ENCODE peak calls at places on chromosomes 4 and X, in eight cellular contexts. Q, D, O, J, V, N, E and M are unnamed samples.

GRCh38 chrX:137549073-137549472 is 16.9 kb upstream of the ZIC3 start:
- DNase-seq in E (no peak), N (no peak), V (no peak), Q (no peak), J (no peak), D (no peak), O (no peak), M (no peak)

GRCh38 chr4:41214158-41215146 is at the start of gene APBB2:
- DNase-seq in N (peak), Q (peak), V (peak), O (peak), D (peak), E (peak), J (peak), M (peak)

GRCh38 chrX:19875051-19875432 is 12.4 kb downstream of the SH3KBP1 start:
- DNase-seq in O (no peak), D (no peak), V (no peak), E (no peak), N (no peak), Q (no peak), J (no peak), M (no peak)

GRCh38 chr4:124907881-124908280 is 195.3 kb upstream of the ANKRD50 start:
- DNase-seq in N (no peak), V (no peak), Q (no peak), J (no peak), D (no peak), E (no peak), O (no peak), M (no peak)

GRCh38 chrX:132636080-132636479 is 147.2 kb upstream of the MBNL3 start:
- DNase-seq in D (no peak), E (no peak), O (no peak), V (no peak), J (no peak), N (no peak), Q (no peak), M (no peak)

GRCh38 chrX:12403474-12404082 is 265.3 kb downstream of the FRMPD4 start:
- DNase-seq in N (no peak), E (no peak), Q (no peak), O (no peak), V (no peak), D (no peak), J (no peak), M (no peak)

GRCh38 chr4:145545538-145546224 is 64.0 kb downstream of the SMAD1 start:
- DNase-seq in O (peak), N (no peak), D (no peak), J (peak), V (no peak), E (no peak), Q (no peak), M (no peak)

GRCh38 chr4:5962416-5962815 is 55.8 kb downstream of the C4orf50 start:
- DNase-seq in O (no peak), N (no peak), V (no peak), D (no peak), J (no peak), E (no peak), Q (peak), M (no peak)

GRCh38 chrX:134544614-134545255 is 84.8 kb downstream of the HPRT1 start:
- DNase-seq in Q (no peak), J (no peak), V (no peak), D (no peak), E (no peak), N (peak), O (peak), M (peak)

GRCh38 chr4:181418491-181418890 is 824.7 kb upstream of the TENM3 start:
- DNase-seq in Q (no peak), O (no peak), N (no peak), J (no peak), E (no peak), D (no peak), V (no peak), M (no peak)

GRCh38 chr4:153257966-153258365 is 53.7 kb downstream of the TRIM2 start:
- DNase-seq in Q (no peak), D (no peak), V (no peak), E (no peak), O (no peak), N (no peak), J (no peak), M (no peak)

GRCh38 chrX:115573172-115573571 is 12.2 kb downstream of the PLS3 start:
- DNase-seq in O (no peak), Q (no peak), E (no peak), N (no peak), J (no peak), D (no peak), V (no peak), M (no peak)

GRCh38 chr4:75948822-75949444 is 8.1 kb upstream of the NAAA start:
- DNase-seq in O (no peak), D (no peak), J (no peak), V (no peak), Q (no peak), N (no peak), E (no peak), M (no peak)

GRCh38 chr4:132276185-132276584 is 872.9 kb upstream of the PCDH10 start:
- DNase-seq in J (no peak), D (no peak), O (no peak), V (no peak), E (no peak), Q (peak), N (peak), M (no peak)

GRCh38 chrX:150770623-150771022 is 77.4 kb downstream of the MTMR1 start:
- DNase-seq in V (no peak), J (no peak), Q (no peak), E (no peak), O (no peak), N (no peak), D (no peak), M (no peak)

GRCh38 chrX:150897371-150898319 is 823 bp downstream of the CD99L2 start:
- DNase-seq in O (peak), D (no peak), N (peak), V (no peak), E (no peak), Q (no peak), J (peak), M (peak)

GRCh38 chr4:101008503-101008902 is 338.8 kb downstream of the PPP3CA start:
- DNase-seq in Q (no peak), V (no peak), E (no peak), O (no peak), J (no peak), N (no peak), D (no peak), M (no peak)

GRCh38 chr4:96593422-96593821 is 753.5 kb downstream of the PDHA2 start:
- DNase-seq in D (no peak), J (no peak), V (no peak), N (peak), E (no peak), O (peak), Q (no peak), M (no peak)

GRCh38 chr4:128285085-128286023 is 2.3 kb downstream of the PGRMC2 start:
- DNase-seq in D (no peak), Q (no peak), N (no peak), O (no peak), E (no peak), V (no peak), J (peak), M (no peak)

GRCh38 chrX:154019061-154019621 is 561 bp downstream of the IRAK1 start:
- DNase-seq in E (no peak), Q (no peak), D (no peak), N (no peak), V (no peak), J (no peak), O (no peak), M (peak)

GRCh38 chr4:138049350-138049749 is 192.8 kb downstream of the SLC7A11 start:
- DNase-seq in O (no peak), E (no peak), V (no peak), N (no peak), Q (no peak), J (no peak), D (no peak), M (no peak)

DNA sequence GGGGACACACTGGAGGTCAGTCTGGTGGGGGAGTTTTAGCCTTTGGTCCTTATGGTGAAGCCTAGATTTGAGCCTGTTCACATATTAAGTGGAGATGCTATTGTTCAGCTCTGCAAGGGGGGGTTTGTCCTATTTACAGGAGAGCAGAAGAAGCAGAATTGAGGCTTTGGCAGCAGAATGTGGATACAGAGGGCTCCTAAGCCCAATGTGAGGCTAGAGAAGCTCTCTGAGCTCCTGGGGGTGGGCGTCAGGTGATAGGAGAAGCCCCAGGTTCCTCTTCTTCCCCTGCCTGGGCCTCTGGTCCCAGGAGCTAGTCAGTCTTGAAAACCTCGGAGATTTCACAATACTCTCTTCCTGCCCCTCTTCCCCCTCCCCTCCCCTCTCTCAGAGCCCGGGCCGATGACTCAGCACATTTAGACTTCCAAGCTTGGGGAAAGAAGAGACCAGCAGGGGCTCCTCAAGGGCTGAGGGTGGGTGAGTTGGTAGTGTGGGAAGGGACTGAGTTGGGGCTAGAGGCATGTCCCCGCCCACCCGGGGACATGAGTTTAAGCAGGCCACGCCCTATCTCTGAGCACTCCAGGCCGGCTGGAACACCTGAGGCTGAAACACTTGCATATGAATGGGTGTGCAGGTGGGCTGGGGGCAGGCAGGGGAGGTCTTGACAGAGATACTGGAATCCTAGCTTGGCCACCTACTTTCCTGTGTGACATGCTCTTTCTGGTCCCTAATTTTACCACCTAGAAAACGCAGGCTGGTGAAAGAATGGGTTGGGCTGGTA is 3.4 kb downstream of the TFE3 start:
- DNase-seq in O (peak), Q (peak), N (peak), V (peak), J (peak), E (no peak), D (peak), M (peak)
- TF ChIP-seq CTCF in O (no peak), Q (no peak), N (no peak), V (no peak), J (no peak), E (no peak), D (no peak), M (peak)

GRCh38 chrX:125680366-125680765 is 360.7 kb downstream of the TEX13C start:
- DNase-seq in E (no peak), D (no peak), V (no peak), J (no peak), O (no peak), N (no peak), Q (no peak), M (no peak)

GRCh38 chrX:125678258-125678657 is 358.6 kb downstream of the TEX13C start:
- DNase-seq in V (no peak), J (no peak), D (no peak), O (no peak), E (no peak), N (no peak), Q (no peak), M (no peak)

GRCh38 chrX:125681058-125681457 is 361.4 kb downstream of the TEX13C start:
- DNase-seq in Q (no peak), N (no peak), J (no peak), V (no peak), O (no peak), D (no peak), E (no peak), M (no peak)

DNA sequence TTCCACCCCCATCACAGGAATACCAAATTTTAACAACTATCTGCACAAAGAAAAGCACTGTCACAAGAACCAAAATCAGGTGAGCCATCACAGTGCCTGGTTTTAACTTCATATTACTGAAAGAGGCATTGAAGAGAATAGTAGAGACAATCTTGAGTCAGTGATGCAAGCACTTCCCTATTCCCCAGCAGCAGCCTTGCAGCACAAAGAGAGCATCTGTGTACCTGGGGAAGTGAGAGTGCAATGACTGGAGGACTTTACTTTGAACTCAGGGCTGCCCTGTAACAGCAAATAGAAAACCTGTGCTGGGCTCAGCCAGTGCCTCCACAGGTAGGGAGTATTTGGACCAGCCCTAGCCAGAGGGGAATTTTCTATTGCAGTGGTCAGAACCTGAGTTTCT is 361.8 kb downstream of the TEX13C start:
- DNase-seq in N (no peak), Q (no peak), O (no peak), J (no peak), V (no peak), E (no peak), D (no peak), M (no peak)
- TF ChIP-seq EP300 in N (no peak), Q (no peak), O (no peak), J (no peak), V (no peak), E (no peak), D (no peak), M (no peak)

GRCh38 chr4:111579767-111580166 is 565.5 kb upstream of the FAM241A start:
- DNase-seq in D (no peak), E (no peak), Q (no peak), V (no peak), J (no peak), O (no peak), N (no peak), M (no peak)
- TF ChIP-seq POLR2A in D (no peak), E (no peak), Q (no peak), V (no peak), J (no peak), O (no peak), N (no peak), M (no peak)

GRCh38 chr4:111046811-111047210 is 423.9 kb upstream of the PITX2 start:
- DNase-seq in O (no peak), D (no peak), V (no peak), E (no peak), N (no peak), Q (no peak), J (no peak), M (no peak)

GRCh38 chr4:111043286-111043685 is 420.4 kb upstream of the PITX2 start:
- DNase-seq in V (no peak), Q (no peak), O (no peak), J (no peak), N (no peak), E (no peak), D (no peak), M (no peak)

GRCh38 chr4:111048316-111048715 is 425.4 kb upstream of the PITX2 start:
- DNase-seq in D (no peak), V (no peak), E (no peak), Q (no peak), O (no peak), N (no peak), J (no peak), M (no peak)

GRCh38 chr4:111040904-111041303 is 418.0 kb upstream of the PITX2 start:
- DNase-seq in D (no peak), O (no peak), J (no peak), Q (no peak), N (no peak), V (no peak), E (no peak), M (no peak)

GRCh38 chr4:111045992-111046391 is 423.1 kb upstream of the PITX2 start:
- DNase-seq in D (no peak), O (no peak), V (no peak), E (no peak), J (no peak), Q (no peak), N (no peak), M (no peak)
- TF ChIP-seq CTCF in D (no peak), O (no peak), V (no peak), E (no peak), J (no peak), Q (no peak), N (no peak), M (no peak)

GRCh38 chrX:15854080-15854655 is 445 bp downstream of the AP1S2 start:
- DNase-seq in O (peak), J (peak), D (peak), E (no peak), V (peak), Q (peak), N (peak), M (peak)
- TF ChIP-seq EP300 in O (no peak), J (no peak), D (no peak), E (no peak), V (no peak), Q (no peak), N (no peak), M (no peak)

GRCh38 chrX:55006827-55007621 is 6.9 kb downstream of the APEX2 start:
- DNase-seq in V (no peak), E (no peak), D (no peak), O (no peak), N (peak), J (no peak), Q (no peak), M (peak)

GRCh38 chrX:55011294-55011693 is 11.1 kb downstream of the APEX2 start:
- DNase-seq in J (no peak), V (no peak), N (no peak), D (no peak), Q (no peak), O (no peak), E (no peak), M (no peak)

GRCh38 chrX:55004231-55004630 is 4.1 kb downstream of the APEX2 start:
- DNase-seq in N (no peak), D (no peak), E (no peak), J (no peak), Q (no peak), O (no peak), V (no peak), M (no peak)

GRCh38 chrX:55007633-55008032 is 7.5 kb downstream of the APEX2 start:
- DNase-seq in Q (no peak), J (peak), D (no peak), E (no peak), N (peak), O (peak), V (no peak), M (no peak)

DNA sequence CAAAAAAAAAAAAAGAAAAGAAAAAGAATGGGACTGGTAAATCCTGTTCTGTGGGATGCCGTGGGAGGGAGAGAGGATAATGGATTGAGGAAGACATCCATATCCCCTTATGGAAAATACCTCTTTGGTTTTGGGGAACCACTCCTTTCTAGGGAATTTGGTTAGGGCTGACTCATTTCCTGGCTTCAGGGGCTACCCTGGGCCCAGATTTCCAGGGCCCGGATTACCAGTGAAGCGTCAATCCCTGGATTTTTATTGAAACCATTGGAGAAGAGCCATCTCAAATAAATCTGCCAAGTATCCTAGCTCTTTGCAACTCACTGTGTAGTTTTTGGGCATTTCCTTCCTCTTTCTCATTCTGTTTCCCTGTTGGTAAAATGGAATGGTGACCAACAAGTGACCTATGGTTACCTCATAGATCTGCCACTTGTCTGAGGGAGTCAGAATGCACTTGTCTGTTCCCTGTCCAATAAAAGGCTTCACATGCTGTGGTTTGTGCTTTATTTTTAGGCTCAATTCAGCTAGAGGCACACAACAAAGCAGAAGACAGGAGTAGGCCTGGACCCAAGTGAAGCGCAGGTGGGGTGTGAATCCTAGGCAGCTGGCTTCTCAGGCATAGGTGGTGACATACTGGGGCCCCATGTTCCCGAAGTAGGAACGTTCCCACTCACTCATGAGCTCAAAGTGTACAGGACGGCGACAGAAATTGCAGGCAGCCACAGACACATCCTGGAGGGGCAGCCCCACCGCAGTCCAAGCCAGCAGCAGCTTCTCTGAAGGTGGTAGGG is 8.6 kb downstream of the APEX2 start:
- DNase-seq in D (no peak), O (no peak), Q (no peak), N (no peak), J (peak), V (no peak), E (no peak), M (no peak)
- TF ChIP-seq POLR2A in D (no peak), O (no peak), Q (no peak), N (no peak), J (no peak), V (no peak), E (no peak), M (no peak)

GRCh38 chr4:169117591-169118081 is 107.6 kb upstream of the CBR4 start:
- DNase-seq in Q (no peak), E (no peak), J (no peak), V (no peak), D (no peak), N (no peak), O (no peak), M (no peak)

GRCh38 chr4:169114341-169114974 is 104.4 kb upstream of the CBR4 start:
- DNase-seq in J (no peak), D (no peak), N (no peak), Q (no peak), O (no peak), E (no peak), V (no peak), M (no peak)

GRCh38 chr4:169116270-169116901 is 106.3 kb upstream of the CBR4 start:
- DNase-seq in V (no peak), E (no peak), O (no peak), N (no peak), Q (no peak), D (no peak), J (no peak), M (no peak)

GRCh38 chr4:169115144-169115896 is 105.3 kb upstream of the CBR4 start:
- DNase-seq in O (no peak), V (no peak), N (no peak), Q (no peak), J (no peak), D (no peak), E (no peak), M (no peak)

GRCh38 chr4:169115897-169116254 is 105.8 kb upstream of the CBR4 start:
- DNase-seq in Q (no peak), E (no peak), O (peak), J (peak), N (no peak), V (no peak), D (no peak), M (no peak)
- TF ChIP-seq CTCF in Q (no peak), E (no peak), O (peak), J (no peak), N (no peak), V (no peak), D (no peak), M (peak)

DNA sequence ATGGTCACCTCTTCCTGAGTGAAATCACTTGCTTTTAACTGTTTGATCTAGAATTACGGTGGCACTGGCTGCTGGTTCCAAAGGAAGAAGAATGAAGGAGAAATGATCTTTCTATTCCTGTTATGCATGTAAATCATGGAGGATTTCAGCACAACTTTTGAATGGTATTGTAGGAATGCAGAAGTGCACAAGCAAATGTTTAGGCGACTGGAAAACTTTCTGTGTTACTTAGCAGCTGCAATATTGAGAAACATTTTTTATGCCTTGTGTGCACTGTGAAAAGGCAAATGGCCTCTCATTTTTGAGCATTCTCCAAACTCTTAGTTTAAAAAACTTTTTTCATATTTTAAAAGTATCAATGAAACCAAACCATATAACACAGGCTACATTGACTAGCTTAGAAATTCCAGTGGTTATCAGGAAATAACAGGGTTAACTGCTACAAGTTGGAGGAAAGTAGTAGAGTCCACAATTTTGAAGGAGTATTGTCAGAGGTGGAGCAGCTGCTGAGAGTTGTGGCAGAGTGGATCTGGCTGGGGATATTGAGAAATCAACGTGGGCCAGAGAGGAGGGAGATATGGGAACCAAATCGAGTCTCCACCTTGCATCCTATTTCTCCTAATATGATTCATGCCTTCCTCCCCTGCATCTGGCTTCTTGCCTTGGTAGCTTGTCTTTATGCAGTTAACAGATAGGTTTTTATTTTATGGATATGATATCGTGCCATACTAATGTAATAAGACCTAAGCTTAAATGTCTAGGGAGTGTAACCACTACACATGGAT is 32.0 kb upstream of the FHL1 start:
- DNase-seq in D (no peak), Q (no peak), N (no peak), J (no peak), E (no peak), V (no peak), O (no peak), M (no peak)
- TF ChIP-seq EP300 in D (no peak), Q (no peak), N (no peak), J (no peak), E (no peak), V (no peak), O (no peak), M (no peak)

GRCh38 chr4:70704333-70705145 is 16.2 kb downstream of the UTP3 start:
- DNase-seq in N (peak), V (peak), J (peak), Q (peak), D (peak), O (peak), E (no peak), M (peak)
- TF ChIP-seq POLR2A in N (peak), V (no peak), J (peak), Q (no peak), D (peak), O (no peak), E (peak), M (peak)